ENCODE peak calls at places on chromosomes 6 and 20, in four cellular contexts. One of them, this sample, is unnamed. For H3K9me3, the result is how much of the 10 kb centered on the place peaks cover.

GRCh38 chr6:164262348-164262747 is 847.8 kb downstream of the QKI start:
- DNase-seq in CD8-positive, alpha-beta T cell: no peak
- DNase-seq in aorta: no peak
- DNase-seq in CD4-positive, CD25-positive, alpha-beta regulatory T cell: no peak
- DNase-seq in this sample: no peak

GRCh38 chr6:145025488-145025887 is 709.8 kb downstream of the EPM2A start:
- DNase-seq in CD8-positive, alpha-beta T cell: no peak
- DNase-seq in aorta: no peak
- DNase-seq in CD4-positive, CD25-positive, alpha-beta regulatory T cell: no peak
- DNase-seq in this sample: no peak

GRCh38 chr6:43271103-43271815 is 26.8 kb upstream of the SLC22A7 start:
- DNase-seq in CD8-positive, alpha-beta T cell: no peak
- DNase-seq in aorta: no peak
- DNase-seq in CD4-positive, CD25-positive, alpha-beta regulatory T cell: no peak
- DNase-seq in this sample: no peak

GRCh38 chr20:47336013-47336754 is 20.3 kb downstream of the ZMYND8 start:
- DNase-seq in CD8-positive, alpha-beta T cell: no peak
- DNase-seq in aorta: no peak
- DNase-seq in CD4-positive, CD25-positive, alpha-beta regulatory T cell: no peak
- DNase-seq in this sample: no peak

GRCh38 chr20:50412499-50412898 is 97.7 kb upstream of the PTPN1 start:
- DNase-seq in CD8-positive, alpha-beta T cell: no peak
- DNase-seq in aorta: no peak
- DNase-seq in CD4-positive, CD25-positive, alpha-beta regulatory T cell: no peak
- DNase-seq in this sample: no peak

GRCh38 chr6:159754959-159755914 is 6.6 kb upstream of the ACAT2 start:
- DNase-seq in CD8-positive, alpha-beta T cell: no peak
- DNase-seq in aorta: no peak
- DNase-seq in CD4-positive, CD25-positive, alpha-beta regulatory T cell: no peak
- DNase-seq in this sample: no peak

GRCh38 chr6:134111062-134111677 is 58.7 kb upstream of the SLC2A12 start:
- DNase-seq in CD8-positive, alpha-beta T cell: peak
- DNase-seq in aorta: no peak
- DNase-seq in CD4-positive, CD25-positive, alpha-beta regulatory T cell: peak
- DNase-seq in this sample: peak

GRCh38 chr20:19973920-19974620 is 43.1 kb upstream of the NAA20 start:
- DNase-seq in CD8-positive, alpha-beta T cell: no peak
- DNase-seq in aorta: peak
- DNase-seq in CD4-positive, CD25-positive, alpha-beta regulatory T cell: no peak
- DNase-seq in this sample: no peak

GRCh38 chr6:43944908-43945777 is 175.1 kb downstream of the VEGFA start:
- DNase-seq in CD8-positive, alpha-beta T cell: no peak
- DNase-seq in aorta: no peak
- DNase-seq in CD4-positive, CD25-positive, alpha-beta regulatory T cell: no peak
- DNase-seq in this sample: no peak

GRCh38 chr20:62246872-62247652 is 8.7 kb downstream of the OSBPL2 start:
- DNase-seq in CD8-positive, alpha-beta T cell: no peak
- DNase-seq in aorta: no peak
- DNase-seq in CD4-positive, CD25-positive, alpha-beta regulatory T cell: no peak
- DNase-seq in this sample: no peak

GRCh38 chr6:834879-835278 is 141.9 kb upstream of the EXOC2 start:
- DNase-seq in CD8-positive, alpha-beta T cell: no peak
- DNase-seq in aorta: no peak
- DNase-seq in CD4-positive, CD25-positive, alpha-beta regulatory T cell: no peak
- DNase-seq in this sample: no peak

GRCh38 chr6:126914172-126914571 is 204.3 kb upstream of the RSPO3 start:
- DNase-seq in CD8-positive, alpha-beta T cell: no peak
- DNase-seq in aorta: no peak
- DNase-seq in CD4-positive, CD25-positive, alpha-beta regulatory T cell: no peak
- DNase-seq in this sample: no peak

GRCh38 chr20:15446373-15446772 is 1109.0 kb upstream of the FLRT3 start:
- DNase-seq in CD8-positive, alpha-beta T cell: no peak
- DNase-seq in aorta: peak
- DNase-seq in CD4-positive, CD25-positive, alpha-beta regulatory T cell: no peak
- DNase-seq in this sample: no peak
- H3K9me3 ChIP-seq in CD8-positive, alpha-beta T cell: under half
- H3K9me3 ChIP-seq in aorta: under half
- H3K9me3 ChIP-seq in CD4-positive, CD25-positive, alpha-beta regulatory T cell: under half
- H3K9me3 ChIP-seq in this sample: under half

GRCh38 chr20:40690836-40691565 is 2.0 kb upstream of the MAFB start:
- DNase-seq in CD8-positive, alpha-beta T cell: no peak
- DNase-seq in aorta: no peak
- DNase-seq in CD4-positive, CD25-positive, alpha-beta regulatory T cell: no peak
- DNase-seq in this sample: no peak
- H3K9me3 ChIP-seq in CD8-positive, alpha-beta T cell: under half
- H3K9me3 ChIP-seq in aorta: under half
- H3K9me3 ChIP-seq in CD4-positive, CD25-positive, alpha-beta regulatory T cell: under half
- H3K9me3 ChIP-seq in this sample: under half

GRCh38 chr6:62652692-62653328 is 366.8 kb upstream of the KHDRBS2 start:
- DNase-seq in CD8-positive, alpha-beta T cell: no peak
- DNase-seq in aorta: no peak
- DNase-seq in CD4-positive, CD25-positive, alpha-beta regulatory T cell: no peak
- DNase-seq in this sample: no peak
- H3K9me3 ChIP-seq in CD8-positive, alpha-beta T cell: under half
- H3K9me3 ChIP-seq in aorta: under half
- H3K9me3 ChIP-seq in CD4-positive, CD25-positive, alpha-beta regulatory T cell: under half
- H3K9me3 ChIP-seq in this sample: under half

GRCh38 chr6:151063339-151063738 is 176.4 kb upstream of the AKAP12 start:
- DNase-seq in CD8-positive, alpha-beta T cell: no peak
- DNase-seq in aorta: no peak
- DNase-seq in CD4-positive, CD25-positive, alpha-beta regulatory T cell: no peak
- DNase-seq in this sample: no peak
- H3K9me3 ChIP-seq in CD8-positive, alpha-beta T cell: under half
- H3K9me3 ChIP-seq in aorta: under half
- H3K9me3 ChIP-seq in CD4-positive, CD25-positive, alpha-beta regulatory T cell: under half
- H3K9me3 ChIP-seq in this sample: under half